ENCODE peak calls at places on chromosomes 2 and 18, in ten cellular contexts. One of them, this sample, is unnamed.

GRCh38 chr18:24924066-24924716 is 427.8 kb downstream of the ZNF521 start:
- DNase-seq in AG04449: no peak
- DNase-seq in CD8-positive, alpha-beta T cell: no peak
- DNase-seq in breast epithelium: no peak
- DNase-seq in ovary: no peak
- DNase-seq in heart left ventricle: no peak
- DNase-seq in GM12864: no peak
- DNase-seq in lower lobe of right lung: no peak
- DNase-seq in psoas muscle: no peak
- DNase-seq in fibroblast of lung: no peak
- DNase-seq in this sample: no peak

GRCh38 chr2:33859791-33860461 is 260.8 kb upstream of the FAM98A start:
- DNase-seq in AG04449: no peak
- DNase-seq in CD8-positive, alpha-beta T cell: no peak
- DNase-seq in breast epithelium: no peak
- DNase-seq in ovary: peak
- DNase-seq in heart left ventricle: no peak
- DNase-seq in GM12864: no peak
- DNase-seq in lower lobe of right lung: no peak
- DNase-seq in psoas muscle: no peak
- DNase-seq in fibroblast of lung: peak
- DNase-seq in this sample: peak

GRCh38 chr2:198285216-198285615 is 480.8 kb downstream of the PLCL1 start:
- DNase-seq in AG04449: no peak
- DNase-seq in CD8-positive, alpha-beta T cell: no peak
- DNase-seq in breast epithelium: no peak
- DNase-seq in ovary: no peak
- DNase-seq in heart left ventricle: no peak
- DNase-seq in GM12864: no peak
- DNase-seq in lower lobe of right lung: no peak
- DNase-seq in psoas muscle: no peak
- DNase-seq in fibroblast of lung: no peak
- DNase-seq in this sample: no peak

GRCh38 chr2:235026649-235027557 is 75.1 kb downstream of the SH3BP4 start:
- DNase-seq in AG04449: no peak
- DNase-seq in CD8-positive, alpha-beta T cell: no peak
- DNase-seq in breast epithelium: peak
- DNase-seq in ovary: no peak
- DNase-seq in heart left ventricle: peak
- DNase-seq in GM12864: no peak
- DNase-seq in lower lobe of right lung: peak
- DNase-seq in psoas muscle: peak
- DNase-seq in fibroblast of lung: peak
- DNase-seq in this sample: no peak

GRCh38 chr2:227106845-227107759 is 56.9 kb downstream of the COL4A4 start:
- DNase-seq in AG04449: no peak
- DNase-seq in CD8-positive, alpha-beta T cell: peak
- DNase-seq in breast epithelium: no peak
- DNase-seq in ovary: peak
- DNase-seq in heart left ventricle: no peak
- DNase-seq in GM12864: no peak
- DNase-seq in lower lobe of right lung: no peak
- DNase-seq in psoas muscle: no peak
- DNase-seq in fibroblast of lung: peak
- DNase-seq in this sample: no peak

GRCh38 chr2:60053791-60054190 is 499.7 kb downstream of the BCL11A start:
- DNase-seq in AG04449: no peak
- DNase-seq in CD8-positive, alpha-beta T cell: no peak
- DNase-seq in breast epithelium: no peak
- DNase-seq in ovary: no peak
- DNase-seq in heart left ventricle: no peak
- DNase-seq in GM12864: no peak
- DNase-seq in lower lobe of right lung: no peak
- DNase-seq in psoas muscle: no peak
- DNase-seq in fibroblast of lung: no peak
- DNase-seq in this sample: no peak

GRCh38 chr2:75986617-75987016 is 275.9 kb upstream of the GCFC2 start:
- DNase-seq in AG04449: no peak
- DNase-seq in CD8-positive, alpha-beta T cell: no peak
- DNase-seq in breast epithelium: no peak
- DNase-seq in ovary: no peak
- DNase-seq in heart left ventricle: no peak
- DNase-seq in GM12864: no peak
- DNase-seq in lower lobe of right lung: no peak
- DNase-seq in psoas muscle: no peak
- DNase-seq in fibroblast of lung: no peak
- DNase-seq in this sample: no peak

GRCh38 chr2:166041613-166042012 is 86.2 kb downstream of the SCN1A start:
- DNase-seq in AG04449: no peak
- DNase-seq in CD8-positive, alpha-beta T cell: no peak
- DNase-seq in breast epithelium: no peak
- DNase-seq in ovary: no peak
- DNase-seq in heart left ventricle: no peak
- DNase-seq in GM12864: no peak
- DNase-seq in lower lobe of right lung: no peak
- DNase-seq in psoas muscle: no peak
- DNase-seq in fibroblast of lung: no peak
- DNase-seq in this sample: no peak

GRCh38 chr2:218022131-218022850 is 19.5 kb upstream of the TNS1 start:
- DNase-seq in AG04449: no peak
- DNase-seq in CD8-positive, alpha-beta T cell: no peak
- DNase-seq in breast epithelium: peak
- DNase-seq in ovary: no peak
- DNase-seq in heart left ventricle: peak
- DNase-seq in GM12864: no peak
- DNase-seq in lower lobe of right lung: no peak
- DNase-seq in psoas muscle: no peak
- DNase-seq in fibroblast of lung: no peak
- DNase-seq in this sample: no peak

GRCh38 chr18:59743561-59743960 is 46.3 kb upstream of the CCBE1 start:
- DNase-seq in AG04449: no peak
- DNase-seq in CD8-positive, alpha-beta T cell: no peak
- DNase-seq in breast epithelium: no peak
- DNase-seq in ovary: no peak
- DNase-seq in heart left ventricle: no peak
- DNase-seq in GM12864: no peak
- DNase-seq in lower lobe of right lung: no peak
- DNase-seq in psoas muscle: no peak
- DNase-seq in fibroblast of lung: peak
- DNase-seq in this sample: no peak

GRCh38 chr2:11945139-11946126 is 199.0 kb downstream of the LPIN1 start:
- DNase-seq in AG04449: no peak
- DNase-seq in CD8-positive, alpha-beta T cell: no peak
- DNase-seq in breast epithelium: no peak
- DNase-seq in ovary: no peak
- DNase-seq in heart left ventricle: no peak
- DNase-seq in GM12864: peak
- DNase-seq in lower lobe of right lung: no peak
- DNase-seq in psoas muscle: no peak
- DNase-seq in fibroblast of lung: no peak
- DNase-seq in this sample: peak

GRCh38 chr2:96533292-96534073 is 3.1 kb upstream of the ARID5A start:
- DNase-seq in AG04449: peak
- DNase-seq in CD8-positive, alpha-beta T cell: no peak
- DNase-seq in breast epithelium: peak
- DNase-seq in ovary: peak
- DNase-seq in heart left ventricle: peak
- DNase-seq in GM12864: no peak
- DNase-seq in lower lobe of right lung: peak
- DNase-seq in psoas muscle: peak
- DNase-seq in fibroblast of lung: peak
- DNase-seq in this sample: no peak

GRCh38 chr18:33467531-33467930 is 27.0 kb upstream of the CCDC178 start:
- DNase-seq in AG04449: no peak
- DNase-seq in CD8-positive, alpha-beta T cell: no peak
- DNase-seq in breast epithelium: no peak
- DNase-seq in ovary: no peak
- DNase-seq in heart left ventricle: no peak
- DNase-seq in GM12864: no peak
- DNase-seq in lower lobe of right lung: no peak
- DNase-seq in psoas muscle: no peak
- DNase-seq in fibroblast of lung: peak
- DNase-seq in this sample: no peak

GRCh38 chr2:19358242-19359020 is at the start of gene OSR1:
- DNase-seq in AG04449: no peak
- DNase-seq in CD8-positive, alpha-beta T cell: no peak
- DNase-seq in breast epithelium: no peak
- DNase-seq in ovary: peak
- DNase-seq in heart left ventricle: peak
- DNase-seq in GM12864: no peak
- DNase-seq in lower lobe of right lung: no peak
- DNase-seq in psoas muscle: peak
- DNase-seq in fibroblast of lung: peak
- DNase-seq in this sample: no peak

GRCh38 chr2:136828162-136828561 is 62.8 kb downstream of the THSD7B start:
- DNase-seq in AG04449: no peak
- DNase-seq in CD8-positive, alpha-beta T cell: no peak
- DNase-seq in breast epithelium: no peak
- DNase-seq in ovary: no peak
- DNase-seq in heart left ventricle: no peak
- DNase-seq in GM12864: no peak
- DNase-seq in lower lobe of right lung: no peak
- DNase-seq in psoas muscle: no peak
- DNase-seq in fibroblast of lung: no peak
- DNase-seq in this sample: no peak
- H3K4me3 ChIP-seq in AG04449: no peak
- H3K4me3 ChIP-seq in CD8-positive, alpha-beta T cell: no peak
- H3K4me3 ChIP-seq in breast epithelium: no peak
- H3K4me3 ChIP-seq in ovary: no peak
- H3K4me3 ChIP-seq in heart left ventricle: no peak
- H3K4me3 ChIP-seq in GM12864: no peak
- H3K4me3 ChIP-seq in lower lobe of right lung: no peak
- H3K4me3 ChIP-seq in psoas muscle: no peak
- H3K4me3 ChIP-seq in fibroblast of lung: no peak
- H3K4me3 ChIP-seq in this sample: no peak

GRCh38 chr18:31497404-31497710 is 620 bp upstream of the DSG2 start:
- DNase-seq in AG04449: no peak
- DNase-seq in CD8-positive, alpha-beta T cell: no peak
- DNase-seq in breast epithelium: no peak
- DNase-seq in ovary: no peak
- DNase-seq in heart left ventricle: no peak
- DNase-seq in GM12864: no peak
- DNase-seq in lower lobe of right lung: no peak
- DNase-seq in psoas muscle: no peak
- DNase-seq in fibroblast of lung: no peak
- DNase-seq in this sample: no peak
- H3K4me3 ChIP-seq in AG04449: no peak
- H3K4me3 ChIP-seq in CD8-positive, alpha-beta T cell: no peak
- H3K4me3 ChIP-seq in breast epithelium: peak
- H3K4me3 ChIP-seq in ovary: peak
- H3K4me3 ChIP-seq in heart left ventricle: peak
- H3K4me3 ChIP-seq in GM12864: peak
- H3K4me3 ChIP-seq in lower lobe of right lung: peak
- H3K4me3 ChIP-seq in psoas muscle: peak
- H3K4me3 ChIP-seq in fibroblast of lung: no peak
- H3K4me3 ChIP-seq in this sample: peak

GRCh38 chr2:97675714-97676113 is 6.2 kb downstream of the C2orf92 start:
- DNase-seq in AG04449: no peak
- DNase-seq in CD8-positive, alpha-beta T cell: no peak
- DNase-seq in breast epithelium: no peak
- DNase-seq in ovary: no peak
- DNase-seq in heart left ventricle: no peak
- DNase-seq in GM12864: no peak
- DNase-seq in lower lobe of right lung: no peak
- DNase-seq in psoas muscle: no peak
- DNase-seq in fibroblast of lung: no peak
- DNase-seq in this sample: no peak

GRCh38 chr2:97676620-97677019 is 7.1 kb downstream of the C2orf92 start:
- DNase-seq in AG04449: no peak
- DNase-seq in CD8-positive, alpha-beta T cell: no peak
- DNase-seq in breast epithelium: no peak
- DNase-seq in ovary: no peak
- DNase-seq in heart left ventricle: no peak
- DNase-seq in GM12864: no peak
- DNase-seq in lower lobe of right lung: no peak
- DNase-seq in psoas muscle: no peak
- DNase-seq in fibroblast of lung: no peak
- DNase-seq in this sample: no peak

GRCh38 chr2:97674396-97674795 is 4.9 kb downstream of the C2orf92 start:
- DNase-seq in AG04449: no peak
- DNase-seq in CD8-positive, alpha-beta T cell: no peak
- DNase-seq in breast epithelium: no peak
- DNase-seq in ovary: no peak
- DNase-seq in heart left ventricle: no peak
- DNase-seq in GM12864: no peak
- DNase-seq in lower lobe of right lung: no peak
- DNase-seq in psoas muscle: no peak
- DNase-seq in fibroblast of lung: no peak
- DNase-seq in this sample: no peak

GRCh38 chr2:97678217-97678762 is 8.8 kb downstream of the C2orf92 start:
- DNase-seq in AG04449: no peak
- DNase-seq in CD8-positive, alpha-beta T cell: no peak
- DNase-seq in breast epithelium: no peak
- DNase-seq in ovary: no peak
- DNase-seq in heart left ventricle: no peak
- DNase-seq in GM12864: no peak
- DNase-seq in lower lobe of right lung: no peak
- DNase-seq in psoas muscle: no peak
- DNase-seq in fibroblast of lung: no peak
- DNase-seq in this sample: no peak

DNA sequence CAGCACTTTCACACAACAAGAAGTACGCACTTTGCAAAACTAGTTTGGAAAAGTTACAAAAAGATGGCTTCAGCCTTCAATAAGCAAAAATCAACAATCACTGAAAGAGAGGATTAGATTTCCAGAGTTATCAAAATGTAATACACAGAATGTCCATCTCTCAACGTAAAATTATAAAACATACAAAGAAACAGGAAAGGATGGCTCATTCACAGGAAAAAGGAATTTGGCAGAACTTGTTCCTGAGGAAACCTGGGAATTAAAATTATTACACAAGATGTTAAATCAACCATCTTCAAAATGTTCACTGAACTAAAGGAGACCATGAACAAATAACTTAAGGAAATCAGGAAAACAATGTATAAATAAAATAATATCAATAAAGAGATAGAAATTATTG is 8.0 kb downstream of the C2orf92 start:
- DNase-seq in AG04449: no peak
- DNase-seq in CD8-positive, alpha-beta T cell: no peak
- DNase-seq in breast epithelium: no peak
- DNase-seq in ovary: no peak
- DNase-seq in heart left ventricle: no peak
- DNase-seq in GM12864: no peak
- DNase-seq in lower lobe of right lung: no peak
- DNase-seq in psoas muscle: no peak
- DNase-seq in fibroblast of lung: no peak
- DNase-seq in this sample: no peak
- H3K4me3 ChIP-seq in AG04449: no peak
- H3K4me3 ChIP-seq in CD8-positive, alpha-beta T cell: no peak
- H3K4me3 ChIP-seq in breast epithelium: no peak
- H3K4me3 ChIP-seq in ovary: no peak
- H3K4me3 ChIP-seq in heart left ventricle: no peak
- H3K4me3 ChIP-seq in GM12864: no peak
- H3K4me3 ChIP-seq in lower lobe of right lung: no peak
- H3K4me3 ChIP-seq in psoas muscle: no peak
- H3K4me3 ChIP-seq in fibroblast of lung: no peak
- H3K4me3 ChIP-seq in this sample: no peak

DNA sequence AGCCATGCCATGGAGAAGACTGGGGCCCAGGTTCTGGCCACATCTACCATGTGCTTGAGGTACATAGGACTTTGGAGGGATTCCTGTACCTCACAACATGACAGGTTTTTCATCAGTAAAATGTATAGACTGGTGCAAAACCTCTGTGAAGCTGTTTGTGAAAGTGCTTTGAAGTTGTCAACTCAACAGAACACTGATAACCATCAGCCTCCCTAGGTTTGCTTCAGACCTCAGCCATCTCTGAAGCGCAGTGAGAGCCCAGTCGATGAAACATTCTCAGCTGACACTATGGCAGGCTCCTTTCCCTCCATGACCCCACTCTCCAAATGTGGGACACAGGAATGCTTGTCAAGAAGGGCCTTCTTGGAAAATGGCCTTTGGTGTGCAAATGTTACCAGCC is 38.6 kb downstream of the STK25 start:
- DNase-seq in AG04449: no peak
- DNase-seq in CD8-positive, alpha-beta T cell: no peak
- DNase-seq in breast epithelium: no peak
- DNase-seq in ovary: no peak
- DNase-seq in heart left ventricle: no peak
- DNase-seq in GM12864: no peak
- DNase-seq in lower lobe of right lung: no peak
- DNase-seq in psoas muscle: no peak
- DNase-seq in fibroblast of lung: no peak
- DNase-seq in this sample: no peak
- H3K4me3 ChIP-seq in AG04449: no peak
- H3K4me3 ChIP-seq in CD8-positive, alpha-beta T cell: no peak
- H3K4me3 ChIP-seq in breast epithelium: no peak
- H3K4me3 ChIP-seq in ovary: no peak
- H3K4me3 ChIP-seq in heart left ventricle: no peak
- H3K4me3 ChIP-seq in GM12864: no peak
- H3K4me3 ChIP-seq in lower lobe of right lung: no peak
- H3K4me3 ChIP-seq in psoas muscle: no peak
- H3K4me3 ChIP-seq in fibroblast of lung: no peak
- H3K4me3 ChIP-seq in this sample: no peak